ENCODE peak calls at places on chromosomes 4 and X, in four cellular contexts. J is astrocyte, H is Peyer's patch, Y is lower lobe of right lung. L is an unnamed sample.

GRCh38 chr4:77481856-77482255 is 123.8 kb upstream of the CXCL13 start:
- DNase-seq in H (no peak), J (peak), Y (no peak), L (no peak)

GRCh38 chr4:6716958-6717655 is 1.1 kb downstream of the BLOC1S4 start:
- DNase-seq in J (no peak), H (no peak), Y (no peak), L (no peak)

GRCh38 chrX:20265221-20265725 is 1.4 kb downstream of the RPS6KA3 start:
- DNase-seq in Y (peak), H (peak), J (peak), L (peak)

GRCh38 chr4:78779280-78779679 is 3.1 kb downstream of the BMP2K start:
- DNase-seq in Y (no peak), H (no peak), J (peak), L (no peak)

GRCh38 chrX:132191938-132192337 is 27.3 kb downstream of the RAP2C start:
- DNase-seq in H (no peak), J (no peak), Y (no peak), L (no peak)

GRCh38 chr4:56130609-56131150 is 181.9 kb downstream of the CEP135 start:
- DNase-seq in Y (no peak), J (peak), H (no peak), L (no peak)

GRCh38 chr4:1718095-1718850 is 2.9 kb downstream of the TMEM129 start:
- DNase-seq in H (no peak), Y (no peak), J (no peak), L (no peak)

GRCh38 chrX:100648601-100649417 is 4.8 kb downstream of the SRPX2 start:
- DNase-seq in J (peak), H (no peak), Y (no peak), L (no peak)

GRCh38 chr4:141759796-141760425 is 123.5 kb downstream of the IL15 start:
- DNase-seq in H (no peak), J (peak), Y (no peak), L (no peak)

GRCh38 chr4:128590773-128591172 is 218.7 kb upstream of the JADE1 start:
- DNase-seq in J (no peak), Y (no peak), H (no peak), L (no peak)

GRCh38 chrX:127578395-127578794 is 473.8 kb downstream of the ACTRT1 start:
- DNase-seq in H (no peak), J (no peak), Y (no peak), L (no peak)

GRCh38 chr4:136917312-136918110 is 614.8 kb downstream of the PCDH18 start:
- DNase-seq in J (no peak), H (no peak), Y (no peak), L (no peak)

GRCh38 chr4:183399166-183399565 is 45.3 kb upstream of the CDKN2AIP start:
- DNase-seq in H (no peak), J (no peak), Y (no peak), L (no peak)

GRCh38 chr4:172650758-172651495 is 517.7 kb upstream of the GALNT7 start:
- DNase-seq in Y (no peak), J (no peak), H (no peak), L (no peak)

GRCh38 chr4:77358315-77358928 is 201.4 kb downstream of the CCNG2 start:
- DNase-seq in H (no peak), Y (no peak), J (no peak), L (no peak)

GRCh38 chr4:123974419-123975105 is 578.0 kb downstream of the SPRY1 start:
- DNase-seq in H (no peak), J (peak), Y (no peak), L (no peak)

GRCh38 chr4:94455081-94455480 is 3.3 kb downstream of the PDLIM5 start:
- DNase-seq in Y (peak), H (peak), J (peak), L (no peak)

GRCh38 chrX:34365482-34365881 is 233.4 kb upstream of the FAM47A start:
- DNase-seq in H (no peak), Y (no peak), J (no peak), L (no peak)
- TF ChIP-seq CTCF in H (no peak), Y (peak), J (peak), L (no peak)

DNA sequence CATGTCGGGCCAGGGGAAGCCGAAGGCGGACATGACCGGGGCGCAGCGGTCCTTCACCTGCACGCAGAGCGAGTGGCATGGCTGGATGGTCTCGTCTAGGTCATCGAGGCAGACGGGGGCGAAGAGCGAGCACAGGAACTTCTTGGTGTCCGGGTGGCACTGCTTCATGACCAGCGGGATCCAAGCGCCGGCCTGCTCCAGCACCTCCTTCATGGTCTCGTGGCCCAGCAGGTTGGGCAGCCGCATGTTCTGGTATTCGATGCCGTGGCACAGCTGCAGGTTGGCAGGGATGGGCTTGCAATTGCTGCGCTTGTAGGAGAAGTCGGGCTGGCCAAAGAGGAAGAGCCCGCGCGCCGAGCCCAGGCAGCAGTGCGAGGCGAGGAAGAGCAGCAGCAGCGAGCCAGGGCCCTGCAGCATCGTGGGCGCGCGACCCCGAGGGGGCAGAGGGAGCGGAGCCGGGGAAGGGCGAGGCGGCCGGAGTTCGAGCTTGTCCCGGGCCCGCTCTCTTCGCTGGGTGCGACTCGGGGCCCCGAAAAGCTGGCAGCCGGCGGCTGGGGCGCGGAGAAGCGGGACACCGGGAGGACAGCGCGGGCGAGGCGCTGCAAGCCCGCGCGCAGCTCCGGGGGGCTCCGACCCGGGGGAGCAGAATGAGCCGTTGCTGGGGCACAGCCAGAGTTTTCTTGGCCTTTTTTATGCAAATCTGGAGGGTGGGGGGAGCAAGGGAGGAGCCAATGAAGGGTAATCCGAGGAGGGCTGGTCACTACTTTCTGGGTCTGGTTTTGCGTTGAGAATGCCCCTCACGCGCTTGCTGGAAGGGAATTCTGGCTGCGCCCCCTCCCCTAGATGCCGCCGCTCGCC is at the start of gene SFRP2:
- DNase-seq in H (peak), J (no peak), Y (peak), L (no peak)
- H3K4me3 ChIP-seq in H (peak), J (no peak), Y (peak), L (peak)

DNA sequence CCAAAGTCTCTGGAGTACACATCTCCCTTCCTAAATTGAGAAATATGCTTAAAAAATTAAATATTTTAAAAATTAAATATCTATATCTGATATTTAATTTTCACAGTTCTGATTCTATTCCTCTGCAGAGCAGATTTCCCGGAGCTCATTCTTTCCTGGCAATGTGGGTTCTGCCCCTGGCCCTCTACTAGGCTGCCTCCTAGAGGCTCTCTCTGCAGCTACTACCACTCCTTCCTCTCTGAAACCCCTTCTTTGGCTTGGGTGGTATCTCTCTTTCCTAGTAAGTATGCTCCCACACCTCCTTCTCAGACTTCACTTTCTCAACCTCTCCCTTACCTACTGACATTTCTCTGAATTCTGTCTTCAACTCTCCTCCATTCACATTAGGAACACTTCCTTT is 45.3 kb downstream of the RPGR start:
- DNase-seq in Y (no peak), H (no peak), J (no peak), L (no peak)
- TF ChIP-seq CTCF in Y (peak), H (no peak), J (peak), L (peak)

DNA sequence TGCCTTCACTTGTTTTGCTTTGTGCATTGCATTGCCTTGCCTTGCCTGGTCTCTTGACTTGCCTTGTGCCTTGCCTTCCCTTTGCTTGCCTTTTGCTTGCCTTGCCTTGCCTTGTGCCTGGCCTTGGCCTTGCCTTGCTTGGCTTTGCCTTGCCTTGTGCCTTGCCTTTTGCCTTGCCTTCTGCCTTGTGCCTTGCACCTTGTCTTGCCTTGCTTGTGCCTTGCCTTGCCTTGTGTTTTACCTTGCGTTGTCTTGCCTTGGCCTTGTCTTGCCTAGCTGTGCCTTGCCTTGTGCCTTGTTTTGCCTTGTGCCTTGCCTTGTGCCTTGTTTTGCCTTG is 95.3 kb downstream of the TAB3 start:
- DNase-seq in Y (no peak), H (no peak), J (no peak), L (no peak)
- H3K4me3 ChIP-seq in Y (no peak), H (no peak), J (no peak), L (no peak)

DNA sequence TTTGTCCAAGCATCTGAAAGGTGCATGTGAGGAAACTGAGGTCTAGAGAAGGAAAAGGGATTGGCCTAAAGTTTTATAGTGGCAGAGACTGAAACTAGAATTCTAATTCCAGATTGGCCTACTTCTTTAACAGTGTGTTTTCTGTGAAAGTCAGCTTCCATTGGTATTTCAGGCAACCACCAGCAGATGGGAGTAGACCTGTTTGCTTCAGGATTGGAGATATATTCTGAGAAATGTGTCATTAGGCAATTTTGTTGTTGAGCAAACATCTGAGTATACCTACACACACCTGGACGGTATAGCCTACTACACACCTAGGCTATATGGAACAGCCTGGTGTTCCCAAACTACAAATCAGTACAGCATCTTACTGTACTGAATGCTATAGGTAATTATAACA is 207.3 kb upstream of the RADX start:
- DNase-seq in H (no peak), Y (no peak), J (no peak), L (no peak)
- TF ChIP-seq CTCF in H (no peak), Y (no peak), J (peak), L (no peak)

DNA sequence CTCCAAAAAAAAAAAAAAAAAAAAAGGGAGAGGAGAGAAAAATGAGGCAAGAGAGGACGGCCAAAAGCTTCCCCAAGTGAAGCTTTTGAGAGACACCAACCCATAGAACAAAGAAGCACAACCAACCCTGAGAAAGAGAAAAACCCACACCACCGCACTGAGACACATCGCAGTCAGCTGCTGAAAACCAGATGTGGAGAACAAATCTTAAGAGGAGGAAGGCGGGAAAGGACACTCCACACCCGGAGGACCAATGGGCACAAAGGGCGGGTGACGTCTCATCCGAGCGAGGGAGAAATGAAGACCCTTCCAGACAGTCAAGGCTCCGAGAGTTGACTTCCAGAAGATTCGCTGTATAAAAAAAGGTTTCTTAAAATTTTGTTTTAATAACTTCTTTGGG is 112.1 kb downstream of the AFAP1 start:
- DNase-seq in Y (no peak), J (no peak), H (no peak), L (no peak)
- H3K4me3 ChIP-seq in Y (no peak), J (no peak), H (no peak), L (no peak)

GRCh38 chr4:104263100-104263499 is 231.6 kb downstream of the CXXC4 start:
- DNase-seq in Y (no peak), H (no peak), J (no peak), L (no peak)
- TF ChIP-seq CTCF in Y (no peak), H (no peak), J (no peak), L (no peak)

DNA sequence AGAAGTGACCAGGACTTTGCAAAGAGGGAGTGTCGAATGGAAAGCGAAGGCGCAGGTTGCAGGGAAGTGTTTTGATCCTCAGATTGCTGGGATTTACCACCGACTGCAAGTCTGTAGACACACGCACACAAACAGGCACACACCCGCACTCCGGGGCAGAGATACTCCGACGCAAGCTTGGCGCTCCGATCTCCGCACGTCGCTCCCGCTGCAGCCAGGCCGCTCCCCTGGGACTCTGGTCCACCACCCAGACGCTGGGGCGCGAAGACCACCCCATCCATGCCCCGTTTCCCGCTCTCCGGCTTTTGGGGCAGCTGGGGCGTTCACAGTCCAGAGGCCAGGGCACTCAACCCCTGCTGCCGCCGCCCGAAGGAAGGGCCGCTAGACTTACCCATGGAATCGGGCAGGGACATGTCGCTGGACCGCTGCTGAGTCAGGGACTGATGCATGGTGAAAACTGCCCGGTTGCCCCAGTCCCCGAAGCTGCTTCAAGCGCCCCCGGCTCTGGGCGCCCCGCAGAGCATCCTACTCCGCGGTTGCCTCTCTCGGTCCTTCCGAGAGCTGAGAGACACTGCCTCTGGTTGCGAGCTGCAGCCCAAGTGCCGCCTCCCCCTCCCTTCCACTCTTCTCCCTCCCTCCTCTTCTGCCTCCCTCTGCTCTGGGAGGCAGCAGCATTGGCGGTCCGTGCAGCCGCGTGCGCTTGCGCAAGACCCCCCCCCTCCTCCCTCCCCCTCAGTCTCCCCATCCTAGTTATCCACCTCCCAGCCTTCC is at the start of gene TMEM255A:
- DNase-seq in Y (peak), H (no peak), J (no peak), L (no peak)
- H3K4me3 ChIP-seq in Y (peak), H (peak), J (peak), L (peak)

GRCh38 chrX:54786972-54787371 is 11.1 kb downstream of the ITIH6 start:
- DNase-seq in J (no peak), Y (no peak), H (no peak), L (no peak)
- TF ChIP-seq CTCF in J (no peak), Y (no peak), H (no peak), L (no peak)

L was measured in tibial nerve.